ENCODE peak calls at places on chromosomes 11 and 22, in five cellular contexts. V is Daoy, X is WTC11, N is naive B cell, I is GM12865. R is an unnamed sample.
A peak's percentile ranks its signal among the peaks of the same experiment; 100 is the strongest.

GRCh38 chr11:79400206-79400605 is 40.6 kb downstream of the TENM4 start:
- DNase-seq in V (no peak), X (no peak), N (no peak), I (no peak), R (no peak)

GRCh38 chr11:2519879-2520735 is 75.3 kb downstream of the KCNQ1 start:
- DNase-seq in V (peak; percentile 1), X (peak; percentile 5), N (no peak), I (no peak), R (peak; percentile 5)

GRCh38 chr22:24593810-24594568 is 1.1 kb upstream of the LRRC75B start:
- DNase-seq in V (no peak), X (no peak), N (no peak), I (no peak), R (peak; percentile 55)

GRCh38 chr11:6888830-6889229 is 3.5 kb downstream of the OR2D2 start:
- DNase-seq in V (no peak), X (no peak), N (no peak), I (no peak), R (no peak)

GRCh38 chr11:48169706-48170105 is 46.9 kb upstream of the OR4B1 start:
- DNase-seq in V (no peak), X (no peak), N (no peak), I (no peak), R (no peak)

GRCh38 chr11:132054822-132055221 is 684.4 kb downstream of the NTM start:
- DNase-seq in V (peak; percentile 93), X (no peak), N (no peak), I (no peak), R (no peak)

GRCh38 chr11:76023408-76024068 is 182.8 kb downstream of the WNT11 start:
- DNase-seq in V (no peak), X (no peak), N (no peak), I (peak; percentile 15), R (no peak)

GRCh38 chr11:60563553-60564235 is 48.5 kb downstream of the MS4A13 start:
- DNase-seq in V (no peak), X (peak; percentile 29), N (no peak), I (peak; percentile 69), R (no peak)

GRCh38 chr11:33773399-33774355 is 643 bp downstream of the FBXO3 start:
- DNase-seq in V (peak; percentile 21), X (peak; percentile 44), N (peak; percentile 67), I (peak; percentile 30), R (no peak)

GRCh38 chr11:115480611-115481010 is 23.6 kb downstream of the CADM1 start:
- DNase-seq in V (no peak), X (no peak), N (no peak), I (no peak), R (no peak)

GRCh38 chr22:47041201-47042115 is 279.0 kb downstream of the TBC1D22A start:
- DNase-seq in V (no peak), X (no peak), N (no peak), I (no peak), R (no peak)

GRCh38 chr11:111541209-111542061 is 915 bp downstream of the LAYN start:
- DNase-seq in V (peak; percentile 82), X (peak; percentile 59), N (no peak), I (no peak), R (peak; percentile 21)

GRCh38 chr11:65391007-65391406 is 4.6 kb downstream of the FRMD8 start:
- DNase-seq in V (peak; percentile 35), X (peak; percentile 40), N (no peak), I (no peak), R (no peak)

GRCh38 chr11:127493330-127493729 is 492.8 kb upstream of the KIRREL3 start:
- DNase-seq in V (peak; percentile 41), X (no peak), N (no peak), I (peak; percentile 31), R (no peak)

R was measured in transverse colon.